ENCODE peak calls at places on chromosomes 5 and 9, in ten cellular contexts. T is CD4-positive, CD25-positive, alpha-beta regulatory T cell; Q is RWPE2; A is heart left ventricle; O is effector memory CD4-positive, alpha-beta T cell; C is CD8-positive, alpha-beta memory T cell; F is cardiac muscle cell; B is foreskin keratinocyte; Y is mammary epithelial cell; G is A673. W is an unnamed sample.
A peak's percentile ranks its signal among the peaks of the same experiment; 100 is the strongest.

GRCh38 chr9:93122721-93123221 is 11.3 kb downstream of the NINJ1 start:
- DNase-seq in B (no peak), A (peak; percentile 7), C (peak; percentile 40), T (no peak), G (no peak), Q (peak; percentile 66), F (no peak), O (no peak), Y (no peak), W (no peak)

GRCh38 chr5:143349127-143349526 is 54.4 kb downstream of the NR3C1 start:
- DNase-seq in B (no peak), Q (no peak), G (no peak), F (no peak), C (no peak), T (no peak), Y (peak; percentile 16), A (no peak), O (no peak), W (no peak)

GRCh38 chr5:5266296-5266695 is 126.2 kb downstream of the ADAMTS16 start:
- DNase-seq in C (no peak), G (no peak), O (no peak), A (no peak), Q (no peak), Y (no peak), B (no peak), T (no peak), F (no peak), W (no peak)

GRCh38 chr5:138985256-138985655 is 110.1 kb upstream of the LRRTM2 start:
- DNase-seq in O (no peak), B (peak; percentile 12), Y (no peak), F (peak; percentile 11), Q (no peak), T (no peak), C (no peak), G (no peak), A (no peak), W (no peak)

GRCh38 chr5:169873642-169874041 is 106.7 kb downstream of the INSYN2B start:
- DNase-seq in Q (no peak), F (peak; percentile 93), O (no peak), B (no peak), Y (no peak), T (no peak), G (peak; percentile 4), C (no peak), A (peak; percentile 24), W (no peak)

GRCh38 chr9:35951736-35952135 is 6.2 kb downstream of the OR2S2 start:
- DNase-seq in T (no peak), C (no peak), Y (peak; percentile 20), A (peak; percentile 33), G (no peak), B (peak; percentile 31), F (peak; percentile 72), Q (no peak), O (no peak), W (no peak)

GRCh38 chr5:144030904-144031303 is 139.6 kb downstream of the YIPF5 start:
- DNase-seq in T (no peak), G (no peak), B (no peak), Y (no peak), C (no peak), A (no peak), Q (no peak), O (no peak), F (no peak), W (no peak)

GRCh38 chr5:68251804-68252648 is 36.5 kb downstream of the PIK3R1 start:
- DNase-seq in A (no peak), O (no peak), G (peak; percentile 64), Q (no peak), C (no peak), T (no peak), B (peak; percentile 39), Y (peak; percentile 62), F (peak; percentile 86), W (no peak)

GRCh38 chr5:3837544-3837943 is 241.9 kb downstream of the IRX1 start:
- DNase-seq in Q (no peak), O (no peak), Y (no peak), C (no peak), T (no peak), A (no peak), F (no peak), B (no peak), G (no peak), W (no peak)

GRCh38 chr5:127097288-127097687 is 24.0 kb upstream of the C5orf63 start:
- DNase-seq in G (no peak), T (no peak), C (no peak), B (no peak), Q (no peak), Y (no peak), F (no peak), A (no peak), O (no peak), W (no peak)

GRCh38 chr5:10678236-10678635 is 82.8 kb downstream of the DAP start:
- DNase-seq in T (no peak), B (no peak), G (no peak), Q (no peak), O (no peak), C (no peak), A (no peak), Y (no peak), F (no peak), W (no peak)

GRCh38 chr5:31554552-31554951 is 22.5 kb downstream of the C5orf22 start:
- DNase-seq in B (no peak), F (no peak), T (no peak), Q (no peak), G (no peak), Y (peak; percentile 29), C (no peak), O (no peak), A (no peak), W (no peak)

GRCh38 chr9:71859939-71860338 is 51.1 kb downstream of the ABHD17B start:
- DNase-seq in B (no peak), T (no peak), O (no peak), Y (no peak), G (no peak), F (no peak), A (no peak), C (no peak), Q (no peak), W (no peak)

GRCh38 chr5:96148376-96148775 is 186.7 kb upstream of the ELL2 start:
- DNase-seq in G (no peak), A (no peak), C (no peak), B (no peak), F (no peak), O (no peak), T (no peak), Q (no peak), Y (peak; percentile 36), W (no peak)

GRCh38 chr9:110837401-110838005 is 168.9 kb downstream of the MUSK start:
- DNase-seq in A (no peak), O (no peak), F (no peak), Q (no peak), Y (no peak), G (no peak), B (peak; percentile 53), T (no peak), C (no peak), W (no peak)

GRCh38 chr9:110830495-110830894 is 161.9 kb downstream of the MUSK start:
- DNase-seq in T (no peak), B (no peak), Q (no peak), Y (no peak), F (no peak), C (no peak), A (no peak), O (no peak), G (no peak), W (no peak)

GRCh38 chr9:110832916-110833315 is 164.3 kb downstream of the MUSK start:
- DNase-seq in Q (no peak), A (no peak), T (no peak), F (no peak), B (no peak), Y (no peak), C (no peak), G (no peak), O (no peak), W (no peak)

GRCh38 chr9:110835404-110835803 is 166.8 kb downstream of the MUSK start:
- DNase-seq in Y (peak; percentile 9), T (no peak), B (peak; percentile 68), A (no peak), C (no peak), G (peak; percentile 44), Q (no peak), O (no peak), F (peak; percentile 88), W (no peak)

GRCh38 chr9:110835859-110836271 is 167.3 kb downstream of the MUSK start:
- DNase-seq in G (no peak), B (no peak), T (no peak), F (no peak), Q (no peak), C (no peak), Y (no peak), A (no peak), O (no peak), W (no peak)
- H3K27me3 ChIP-seq in G (no peaks in the 10 kb centered on the region), B (no peaks in the 10 kb centered on the region), T (no peaks in the 10 kb centered on the region), F (no peaks in the 10 kb centered on the region), Q (no peaks in the 10 kb centered on the region), C (no peaks in the 10 kb centered on the region), Y (no peaks in the 10 kb centered on the region), A (no peaks in the 10 kb centered on the region), O (no peaks in the 10 kb centered on the region), W (no peaks in the 10 kb centered on the region)

DNA sequence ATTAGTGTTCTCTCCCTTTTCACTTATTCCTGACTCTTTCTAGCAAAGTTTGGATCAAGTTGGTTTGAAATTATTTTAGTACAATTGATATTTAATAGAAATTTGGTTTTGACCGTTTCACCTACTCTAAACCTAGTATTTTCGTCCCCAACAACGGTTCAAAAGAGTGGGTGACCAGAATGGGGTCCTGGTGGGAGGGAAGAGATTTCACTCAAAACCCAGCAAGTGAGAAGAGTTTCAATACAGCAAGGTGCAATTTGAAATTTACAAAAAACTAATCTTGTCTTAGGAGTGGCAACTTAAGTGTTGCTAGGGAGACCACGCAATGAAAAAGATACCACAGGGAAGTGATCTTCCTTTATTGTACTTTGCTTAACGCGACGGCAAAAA is 28.5 kb downstream of the NR2F1 start:
- DNase-seq in Q (no peak), G (no peak), C (no peak), Y (no peak), O (no peak), B (no peak), A (no peak), T (no peak), F (no peak), W (no peak)
- H3K27me3 ChIP-seq in Q (peaks cover 86% of the 10 kb centered on the region), G (peaks cover 73% of the 10 kb centered on the region), C (peaks cover 73% of the 10 kb centered on the region), Y (peaks cover 58% of the 10 kb centered on the region), O (peaks cover 74% of the 10 kb centered on the region), B (peaks cover 99% of the 10 kb centered on the region), A (peaks cover 79% of the 10 kb centered on the region), T (peaks cover 67% of the 10 kb centered on the region), F (peaks cover 100% of the 10 kb centered on the region), W (peaks cover 43% of the 10 kb centered on the region)

GRCh38 chr5:135705941-135706340 is 127.2 kb upstream of the CXCL14 start:
- DNase-seq in Y (no peak), Q (no peak), O (no peak), B (no peak), T (no peak), A (no peak), F (no peak), C (no peak), G (no peak), W (no peak)
- H3K27me3 ChIP-seq in Y (no peaks in the 10 kb centered on the region), Q (no peaks in the 10 kb centered on the region), O (no peaks in the 10 kb centered on the region), B (no peaks in the 10 kb centered on the region), T (no peaks in the 10 kb centered on the region), A (no peaks in the 10 kb centered on the region), F (no peaks in the 10 kb centered on the region), C (no peaks in the 10 kb centered on the region), G (no peaks in the 10 kb centered on the region), W (no peaks in the 10 kb centered on the region)

DNA sequence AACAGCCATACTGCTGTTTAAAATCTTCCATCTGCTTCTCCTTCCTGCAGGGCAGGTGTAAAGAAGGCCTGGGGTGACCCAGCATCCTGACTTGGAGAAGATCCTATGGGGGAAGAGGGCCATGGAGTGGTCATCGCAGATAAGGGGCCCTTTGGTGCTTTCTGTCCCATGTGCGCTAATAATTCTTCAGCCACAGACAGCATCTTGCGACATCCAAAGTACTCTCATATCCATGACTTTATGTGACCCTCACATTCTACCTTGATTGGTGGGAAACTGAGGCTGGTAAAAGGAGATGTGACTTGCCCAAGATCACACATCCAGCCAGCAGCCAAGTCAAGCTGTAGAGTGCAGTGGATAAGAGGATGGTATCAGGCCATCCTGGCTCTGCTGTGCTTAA is 44.3 kb upstream of the HAND1 start:
- DNase-seq in C (no peak), F (no peak), T (no peak), A (no peak), B (no peak), Q (no peak), O (no peak), Y (no peak), G (no peak), W (no peak)
- H3K27me3 ChIP-seq in C (no peaks in the 10 kb centered on the region), F (no peaks in the 10 kb centered on the region), T (peaks cover 2% of the 10 kb centered on the region), A (peaks cover 3% of the 10 kb centered on the region), B (peaks cover 6% of the 10 kb centered on the region), Q (no peaks in the 10 kb centered on the region), O (peaks cover 4% of the 10 kb centered on the region), Y (no peaks in the 10 kb centered on the region), G (no peaks in the 10 kb centered on the region), W (no peaks in the 10 kb centered on the region)

W was measured in thoracic aorta.